ENCODE peak calls at places on chromosomes 4 and X, in four cellular contexts. One of them, this sample, is unnamed.

GRCh38 chr4:6221296-6221850 is 21.0 kb upstream of the JAKMIP1 start:
- DNase-seq in NCI-H1417: peak; percentile 99
- DNase-seq in EH: no peak
- DNase-seq in RWPE1: no peak
- DNase-seq in this sample: no peak

GRCh38 chrX:38108364-38108763 is 102.0 kb downstream of the SYTL5 start:
- DNase-seq in NCI-H1417: no peak
- DNase-seq in EH: no peak
- DNase-seq in RWPE1: no peak
- DNase-seq in this sample: no peak

GRCh38 chr4:55608591-55608990 is 16.5 kb upstream of the PDCL2 start:
- DNase-seq in NCI-H1417: no peak
- DNase-seq in EH: no peak
- DNase-seq in RWPE1: no peak
- DNase-seq in this sample: no peak

GRCh38 chr4:81499840-81500239 is 28.1 kb upstream of the RASGEF1B start:
- DNase-seq in NCI-H1417: peak; percentile 82
- DNase-seq in EH: no peak
- DNase-seq in RWPE1: no peak
- DNase-seq in this sample: peak; percentile 66

GRCh38 chrX:65871671-65872311 is 168.1 kb downstream of the VSIG4 start:
- DNase-seq in NCI-H1417: no peak
- DNase-seq in EH: peak; percentile 0
- DNase-seq in RWPE1: peak; percentile 65
- DNase-seq in this sample: no peak

GRCh38 chr4:5381981-5382441 is 326.3 kb downstream of the EVC2 start:
- DNase-seq in NCI-H1417: no peak
- DNase-seq in EH: peak; percentile 98
- DNase-seq in RWPE1: no peak
- DNase-seq in this sample: peak; percentile 89

GRCh38 chrX:123185714-123186113 is 1.6 kb downstream of the GRIA3 start:
- DNase-seq in NCI-H1417: no peak
- DNase-seq in EH: peak; percentile 61
- DNase-seq in RWPE1: no peak
- DNase-seq in this sample: no peak

GRCh38 chrX:1323315-1323714 is 13.3 kb upstream of the IL3RA start:
- DNase-seq in NCI-H1417: peak; percentile 23
- DNase-seq in EH: peak; percentile 46
- DNase-seq in RWPE1: no peak
- DNase-seq in this sample: no peak

GRCh38 chrX:40096395-40097091 is 1.2 kb downstream of the BCOR start:
- DNase-seq in NCI-H1417: peak; percentile 71
- DNase-seq in EH: peak; percentile 58
- DNase-seq in RWPE1: no peak
- DNase-seq in this sample: peak; percentile 95

GRCh38 chrX:85140963-85141362 is 102.6 kb downstream of the SATL1 start:
- DNase-seq in NCI-H1417: no peak
- DNase-seq in EH: no peak
- DNase-seq in RWPE1: no peak
- DNase-seq in this sample: no peak